ENCODE peak calls at places on chromosomes 12 and 14, in seven cellular contexts. One of them, this sample, is unnamed.
A peak's percentile ranks its signal among the peaks of the same experiment; 100 is the strongest.

GRCh38 chr12:45674583-45674982 is 54.9 kb upstream of the ARID2 start:
- DNase-seq in RWPE1: peak; percentile 54
- DNase-seq in BE2C: no peak
- DNase-seq in dorsolateral prefrontal cortex: no peak
- DNase-seq in tibial nerve: no peak
- DNase-seq in lower leg skin: peak; percentile 56
- DNase-seq in OCI-LY7: no peak
- DNase-seq in this sample: no peak

GRCh38 chr12:54126696-54127537 is 61.9 kb downstream of the SMUG1 start:
- DNase-seq in RWPE1: no peak
- DNase-seq in BE2C: peak; percentile 44
- DNase-seq in dorsolateral prefrontal cortex: no peak
- DNase-seq in tibial nerve: peak; percentile 73
- DNase-seq in lower leg skin: peak; percentile 79
- DNase-seq in OCI-LY7: no peak
- DNase-seq in this sample: peak; percentile 32

GRCh38 chr14:64196668-64197411 is 97.3 kb downstream of the ESR2 start:
- DNase-seq in RWPE1: no peak
- DNase-seq in BE2C: peak; percentile 71
- DNase-seq in dorsolateral prefrontal cortex: peak; percentile 84
- DNase-seq in tibial nerve: no peak
- DNase-seq in lower leg skin: no peak
- DNase-seq in OCI-LY7: no peak
- DNase-seq in this sample: peak; percentile 38

GRCh38 chr12:130335517-130336392 is 1.9 kb upstream of the PIWIL1 start:
- DNase-seq in RWPE1: peak; percentile 52
- DNase-seq in BE2C: peak; percentile 47
- DNase-seq in dorsolateral prefrontal cortex: peak; percentile 60
- DNase-seq in tibial nerve: no peak
- DNase-seq in lower leg skin: peak; percentile 59
- DNase-seq in OCI-LY7: peak; percentile 49
- DNase-seq in this sample: peak; percentile 29

GRCh38 chr14:76101384-76101783 is 50.3 kb upstream of the GPATCH2L start:
- DNase-seq in RWPE1: no peak
- DNase-seq in BE2C: no peak
- DNase-seq in dorsolateral prefrontal cortex: no peak
- DNase-seq in tibial nerve: no peak
- DNase-seq in lower leg skin: no peak
- DNase-seq in OCI-LY7: no peak
- DNase-seq in this sample: no peak

GRCh38 chr12:124734224-124734788 is 129.4 kb downstream of the SCARB1 start:
- DNase-seq in RWPE1: no peak
- DNase-seq in BE2C: no peak
- DNase-seq in dorsolateral prefrontal cortex: no peak
- DNase-seq in tibial nerve: no peak
- DNase-seq in lower leg skin: peak; percentile 54
- DNase-seq in OCI-LY7: no peak
- DNase-seq in this sample: peak; percentile 32

GRCh38 chr12:123038486-123038885 is 58.0 kb downstream of the ARL6IP4 start:
- DNase-seq in RWPE1: no peak
- DNase-seq in BE2C: no peak
- DNase-seq in dorsolateral prefrontal cortex: no peak
- DNase-seq in tibial nerve: no peak
- DNase-seq in lower leg skin: no peak
- DNase-seq in OCI-LY7: no peak
- DNase-seq in this sample: no peak

GRCh38 chr12:92369643-92370042 is 224.0 kb upstream of the BTG1 start:
- DNase-seq in RWPE1: peak; percentile 66
- DNase-seq in BE2C: no peak
- DNase-seq in dorsolateral prefrontal cortex: no peak
- DNase-seq in tibial nerve: no peak
- DNase-seq in lower leg skin: no peak
- DNase-seq in OCI-LY7: no peak
- DNase-seq in this sample: no peak

GRCh38 chr12:51403159-51403558 is 12.0 kb upstream of the GALNT6 start:
- DNase-seq in RWPE1: no peak
- DNase-seq in BE2C: no peak
- DNase-seq in dorsolateral prefrontal cortex: no peak
- DNase-seq in tibial nerve: no peak
- DNase-seq in lower leg skin: no peak
- DNase-seq in OCI-LY7: no peak
- DNase-seq in this sample: no peak

GRCh38 chr12:12807970-12808702 is 5.0 kb upstream of the DDX47 start:
- DNase-seq in RWPE1: no peak
- DNase-seq in BE2C: no peak
- DNase-seq in dorsolateral prefrontal cortex: no peak
- DNase-seq in tibial nerve: no peak
- DNase-seq in lower leg skin: no peak
- DNase-seq in OCI-LY7: peak; percentile 82
- DNase-seq in this sample: no peak

GRCh38 chr12:28780096-28780495 is 369.0 kb upstream of the FAR2 start:
- DNase-seq in RWPE1: peak; percentile 8
- DNase-seq in BE2C: peak; percentile 22
- DNase-seq in dorsolateral prefrontal cortex: peak; percentile 12
- DNase-seq in tibial nerve: no peak
- DNase-seq in lower leg skin: peak; percentile 47
- DNase-seq in OCI-LY7: no peak
- DNase-seq in this sample: no peak

GRCh38 chr12:83827860-83828259 is 1084.7 kb downstream of the SLC6A15 start:
- DNase-seq in RWPE1: no peak
- DNase-seq in BE2C: peak; percentile 28
- DNase-seq in dorsolateral prefrontal cortex: no peak
- DNase-seq in tibial nerve: no peak
- DNase-seq in lower leg skin: no peak
- DNase-seq in OCI-LY7: no peak
- DNase-seq in this sample: no peak

GRCh38 chr12:95412826-95413311 is 61.1 kb upstream of the METAP2 start:
- DNase-seq in RWPE1: peak; percentile 58
- DNase-seq in BE2C: no peak
- DNase-seq in dorsolateral prefrontal cortex: no peak
- DNase-seq in tibial nerve: no peak
- DNase-seq in lower leg skin: no peak
- DNase-seq in OCI-LY7: no peak
- DNase-seq in this sample: no peak

GRCh38 chr12:124286414-124286813 is 8.5 kb upstream of the RFLNA start:
- DNase-seq in RWPE1: peak; percentile 61
- DNase-seq in BE2C: peak; percentile 89
- DNase-seq in dorsolateral prefrontal cortex: no peak
- DNase-seq in tibial nerve: no peak
- DNase-seq in lower leg skin: no peak
- DNase-seq in OCI-LY7: no peak
- DNase-seq in this sample: no peak

GRCh38 chr14:102786758-102787157 is 9.5 kb downstream of the TRAF3 start:
- DNase-seq in RWPE1: no peak
- DNase-seq in BE2C: no peak
- DNase-seq in dorsolateral prefrontal cortex: no peak
- DNase-seq in tibial nerve: no peak
- DNase-seq in lower leg skin: no peak
- DNase-seq in OCI-LY7: no peak
- DNase-seq in this sample: no peak

GRCh38 chr12:117151195-117152031 is 38.9 kb downstream of the FBXO21 start:
- DNase-seq in RWPE1: no peak
- DNase-seq in BE2C: peak; percentile 86
- DNase-seq in dorsolateral prefrontal cortex: peak; percentile 70
- DNase-seq in tibial nerve: peak; percentile 55
- DNase-seq in lower leg skin: no peak
- DNase-seq in OCI-LY7: peak; percentile 27
- DNase-seq in this sample: peak; percentile 87

GRCh38 chr12:111451649-111452129 is 46.0 kb downstream of the SH2B3 start:
- DNase-seq in RWPE1: peak; percentile 26
- DNase-seq in BE2C: no peak
- DNase-seq in dorsolateral prefrontal cortex: peak; percentile 9
- DNase-seq in tibial nerve: no peak
- DNase-seq in lower leg skin: no peak
- DNase-seq in OCI-LY7: peak; percentile 68
- DNase-seq in this sample: no peak

GRCh38 chr12:6644903-6645302 is 2.3 kb downstream of the ACRBP start:
- DNase-seq in RWPE1: no peak
- DNase-seq in BE2C: no peak
- DNase-seq in dorsolateral prefrontal cortex: peak; percentile 51
- DNase-seq in tibial nerve: peak; percentile 28
- DNase-seq in lower leg skin: no peak
- DNase-seq in OCI-LY7: no peak
- DNase-seq in this sample: peak; percentile 34

GRCh38 chr12:122051231-122051876 is 27.2 kb upstream of the MLXIP start:
- DNase-seq in RWPE1: no peak
- DNase-seq in BE2C: no peak
- DNase-seq in dorsolateral prefrontal cortex: no peak
- DNase-seq in tibial nerve: no peak
- DNase-seq in lower leg skin: no peak
- DNase-seq in OCI-LY7: no peak
- DNase-seq in this sample: no peak

GRCh38 chr12:12717586-12718381 is 616 bp downstream of the CDKN1B start:
- DNase-seq in RWPE1: no peak
- DNase-seq in BE2C: peak; percentile 26
- DNase-seq in dorsolateral prefrontal cortex: peak; percentile 47
- DNase-seq in tibial nerve: no peak
- DNase-seq in lower leg skin: no peak
- DNase-seq in OCI-LY7: peak; percentile 53
- DNase-seq in this sample: peak; percentile 25

GRCh38 chr14:59176764-59177163 is 11.7 kb upstream of the DAAM1 start:
- DNase-seq in RWPE1: no peak
- DNase-seq in BE2C: no peak
- DNase-seq in dorsolateral prefrontal cortex: no peak
- DNase-seq in tibial nerve: no peak
- DNase-seq in lower leg skin: no peak
- DNase-seq in OCI-LY7: no peak
- DNase-seq in this sample: no peak

GRCh38 chr12:130766470-130766869 is 50.4 kb upstream of the RIMBP2 start:
- DNase-seq in RWPE1: no peak
- DNase-seq in BE2C: no peak
- DNase-seq in dorsolateral prefrontal cortex: no peak
- DNase-seq in tibial nerve: no peak
- DNase-seq in lower leg skin: no peak
- DNase-seq in OCI-LY7: no peak
- DNase-seq in this sample: no peak

GRCh38 chr12:51814311-51815088 is 34.0 kb downstream of the FIGNL2 start:
- DNase-seq in RWPE1: peak; percentile 56
- DNase-seq in BE2C: peak; percentile 88
- DNase-seq in dorsolateral prefrontal cortex: no peak
- DNase-seq in tibial nerve: peak; percentile 59
- DNase-seq in lower leg skin: no peak
- DNase-seq in OCI-LY7: no peak
- DNase-seq in this sample: peak; percentile 87

GRCh38 chr14:20197459-20197858 is 6.8 kb downstream of the OR11G2 start:
- DNase-seq in RWPE1: no peak
- DNase-seq in BE2C: no peak
- DNase-seq in dorsolateral prefrontal cortex: no peak
- DNase-seq in tibial nerve: no peak
- DNase-seq in lower leg skin: no peak
- DNase-seq in OCI-LY7: no peak
- DNase-seq in this sample: no peak

GRCh38 chr12:17304503-17305347 is 698.8 kb upstream of the LMO3 start:
- DNase-seq in RWPE1: peak; percentile 36
- DNase-seq in BE2C: no peak
- DNase-seq in dorsolateral prefrontal cortex: no peak
- DNase-seq in tibial nerve: no peak
- DNase-seq in lower leg skin: no peak
- DNase-seq in OCI-LY7: no peak
- DNase-seq in this sample: no peak

GRCh38 chr12:1797011-1797901 is 23.1 kb upstream of the LRTM2 start:
- DNase-seq in RWPE1: no peak
- DNase-seq in BE2C: no peak
- DNase-seq in dorsolateral prefrontal cortex: no peak
- DNase-seq in tibial nerve: peak; percentile 54
- DNase-seq in lower leg skin: no peak
- DNase-seq in OCI-LY7: no peak
- DNase-seq in this sample: no peak

GRCh38 chr14:103281496-103282231 is 52.4 kb upstream of the EIF5 start:
- DNase-seq in RWPE1: peak; percentile 50
- DNase-seq in BE2C: peak; percentile 60
- DNase-seq in dorsolateral prefrontal cortex: peak; percentile 9
- DNase-seq in tibial nerve: no peak
- DNase-seq in lower leg skin: no peak
- DNase-seq in OCI-LY7: no peak
- DNase-seq in this sample: peak; percentile 56

GRCh38 chr12:13905795-13906194 is 75.6 kb downstream of the GRIN2B start:
- DNase-seq in RWPE1: no peak
- DNase-seq in BE2C: no peak
- DNase-seq in dorsolateral prefrontal cortex: no peak
- DNase-seq in tibial nerve: no peak
- DNase-seq in lower leg skin: no peak
- DNase-seq in OCI-LY7: no peak
- DNase-seq in this sample: no peak
- TF ChIP-seq CTCF in RWPE1: no peak
- TF ChIP-seq CTCF in BE2C: no peak
- TF ChIP-seq CTCF in dorsolateral prefrontal cortex: no peak
- TF ChIP-seq CTCF in tibial nerve: no peak
- TF ChIP-seq CTCF in lower leg skin: no peak
- TF ChIP-seq CTCF in OCI-LY7: no peak
- TF ChIP-seq CTCF in this sample: no peak

GRCh38 chr12:2860170-2860569 is 3.3 kb upstream of the TEX52 start:
- DNase-seq in RWPE1: no peak
- DNase-seq in BE2C: no peak
- DNase-seq in dorsolateral prefrontal cortex: no peak
- DNase-seq in tibial nerve: no peak
- DNase-seq in lower leg skin: no peak
- DNase-seq in OCI-LY7: no peak
- DNase-seq in this sample: no peak
- TF ChIP-seq CTCF in RWPE1: no peak
- TF ChIP-seq CTCF in BE2C: no peak
- TF ChIP-seq CTCF in dorsolateral prefrontal cortex: no peak
- TF ChIP-seq CTCF in tibial nerve: no peak
- TF ChIP-seq CTCF in lower leg skin: no peak
- TF ChIP-seq CTCF in OCI-LY7: no peak
- TF ChIP-seq CTCF in this sample: no peak

GRCh38 chr12:56206373-56207166 is 15.2 kb downstream of the RNF41 start:
- DNase-seq in RWPE1: peak; percentile 36
- DNase-seq in BE2C: peak; percentile 79
- DNase-seq in dorsolateral prefrontal cortex: peak; percentile 54
- DNase-seq in tibial nerve: peak; percentile 28
- DNase-seq in lower leg skin: no peak
- DNase-seq in OCI-LY7: peak; percentile 66
- DNase-seq in this sample: peak; percentile 71
- TF ChIP-seq CTCF in RWPE1: peak; percentile 55
- TF ChIP-seq CTCF in BE2C: peak; percentile 87
- TF ChIP-seq CTCF in dorsolateral prefrontal cortex: peak; percentile 50
- TF ChIP-seq CTCF in tibial nerve: peak; percentile 51
- TF ChIP-seq CTCF in lower leg skin: no peak
- TF ChIP-seq CTCF in OCI-LY7: peak; percentile 78
- TF ChIP-seq CTCF in this sample: peak; percentile 51

DNA sequence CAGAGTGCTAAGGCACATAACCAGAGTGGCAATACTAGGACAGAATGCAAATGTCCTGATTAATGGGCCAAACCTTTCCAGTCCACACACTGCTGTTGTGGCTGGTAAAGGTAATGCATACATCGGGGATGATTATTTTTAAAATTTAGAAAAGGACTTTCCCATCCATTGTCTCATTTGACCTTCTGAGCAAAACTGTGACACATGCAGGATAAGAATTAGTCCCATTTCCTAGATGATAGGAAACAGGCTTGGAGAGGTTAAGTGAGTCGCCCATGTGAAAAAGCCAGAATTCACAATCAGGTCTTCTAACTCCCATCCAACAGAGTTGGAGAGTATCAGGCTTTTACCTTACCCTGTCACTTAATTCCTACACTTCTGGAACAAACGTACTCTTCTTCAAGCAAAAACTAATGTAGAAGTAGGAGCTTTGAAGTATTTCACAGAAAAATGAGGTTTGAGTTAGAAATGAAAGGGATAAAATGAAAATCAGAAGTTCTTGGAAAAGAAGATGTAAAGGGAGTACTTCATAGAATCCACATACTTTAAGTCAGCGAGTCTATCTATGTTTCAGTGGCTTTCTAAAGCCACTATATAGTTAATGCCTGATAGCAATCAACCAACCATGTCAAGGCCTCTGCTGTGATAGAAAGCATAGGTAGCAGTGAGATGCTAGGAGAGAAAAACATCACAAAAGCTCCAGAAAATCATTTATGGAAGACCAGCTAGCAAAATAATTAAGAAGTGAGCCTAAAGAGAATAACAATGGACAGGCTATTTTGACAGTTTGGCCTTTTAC is 335.0 kb upstream of the DIO2 start:
- DNase-seq in RWPE1: no peak
- DNase-seq in BE2C: no peak
- DNase-seq in dorsolateral prefrontal cortex: no peak
- DNase-seq in tibial nerve: no peak
- DNase-seq in lower leg skin: no peak
- DNase-seq in OCI-LY7: no peak
- DNase-seq in this sample: no peak
- TF ChIP-seq CTCF in RWPE1: no peak
- TF ChIP-seq CTCF in BE2C: no peak
- TF ChIP-seq CTCF in dorsolateral prefrontal cortex: no peak
- TF ChIP-seq CTCF in tibial nerve: no peak
- TF ChIP-seq CTCF in lower leg skin: no peak
- TF ChIP-seq CTCF in OCI-LY7: no peak
- TF ChIP-seq CTCF in this sample: no peak

This sample was measured in endothelial cell.